ENCODE peak calls at places on chromosomes 12 and 14, in nine cellular contexts. O is foreskin keratinocyte; S is RWPE2; Y is HepG2; C is lower lobe of right lung; N is omental fat pad; M is upper lobe of left lung; T is body of pancreas; B is activated CD8-positive, alpha-beta T cell treated with anti-CD3 and anti-CD28 coated beads for 36 hours. R is an unnamed sample.

GRCh38 chr12:29792132-29792531 is 8.4 kb upstream of the TMTC1 start:
- ATAC-seq in O (no peak), S (no peak), Y (no peak), C (no peak), N (no peak), M (no peak), T (no peak), B (no peak), R (no peak)

GRCh38 chr12:466039-466438 is 6.3 kb downstream of the B4GALNT3 start:
- ATAC-seq in O (no peak), S (no peak), Y (peak; percentile 35), C (peak; percentile 57), N (no peak), M (peak; percentile 60), T (no peak), B (no peak), R (no peak)

GRCh38 chr14:101851716-101852395 is 90.3 kb downstream of the PPP2R5C start:
- ATAC-seq in O (no peak), S (no peak), Y (no peak), C (peak; percentile 48), N (no peak), M (no peak), T (no peak), B (no peak), R (peak; percentile 25)

GRCh38 chr12:17015501-17015900 is 409.5 kb upstream of the LMO3 start:
- ATAC-seq in O (no peak), S (no peak), Y (no peak), C (no peak), N (no peak), M (peak; percentile 26), T (no peak), B (no peak), R (no peak)

GRCh38 chr14:52275372-52275771 is 7.9 kb downstream of the PTGDR start:
- ATAC-seq in O (no peak), S (no peak), Y (no peak), C (no peak), N (no peak), M (no peak), T (no peak), B (peak; percentile 48), R (no peak)

GRCh38 chr14:94699831-94700230 is 70.1 kb downstream of the GSC start:
- ATAC-seq in O (no peak), S (no peak), Y (no peak), C (no peak), N (no peak), M (no peak), T (no peak), B (no peak), R (no peak)

GRCh38 chr14:68741839-68742470 is 50.9 kb downstream of the ZFP36L1 start:
- ATAC-seq in O (no peak), S (no peak), Y (no peak), C (peak; percentile 69), N (no peak), M (peak; percentile 83), T (no peak), B (no peak), R (no peak)

GRCh38 chr14:90530523-90530922 is 133.7 kb downstream of the CALM1 start:
- ATAC-seq in O (no peak), S (no peak), Y (no peak), C (no peak), N (no peak), M (no peak), T (no peak), B (no peak), R (no peak)

GRCh38 chr12:64756371-64756770 is 2.8 kb downstream of the GNS start:
- ATAC-seq in O (no peak), S (no peak), Y (no peak), C (no peak), N (no peak), M (no peak), T (no peak), B (no peak), R (no peak)

GRCh38 chr12:126950266-126950665 is 1316.7 kb upstream of the TMEM132C start:
- ATAC-seq in O (no peak), S (no peak), Y (no peak), C (no peak), N (no peak), M (no peak), T (no peak), B (no peak), R (no peak)

GRCh38 chr14:63297387-63297786 is 21.3 kb downstream of the GPHB5 start:
- ATAC-seq in O (no peak), S (no peak), Y (no peak), C (no peak), N (no peak), M (no peak), T (no peak), B (no peak), R (no peak)

GRCh38 chr12:57435288-57435687 is 704 bp downstream of the INHBC start:
- ATAC-seq in O (no peak), S (no peak), Y (peak; percentile 60), C (no peak), N (no peak), M (no peak), T (no peak), B (peak; percentile 19), R (no peak)

GRCh38 chr12:57046392-57046791 is 3.5 kb downstream of the MYO1A start:
- ATAC-seq in O (no peak), S (no peak), Y (no peak), C (no peak), N (no peak), M (no peak), T (no peak), B (no peak), R (no peak)

GRCh38 chr12:74889563-74890236 is 319.9 kb downstream of the KCNC2 start:
- ATAC-seq in O (peak; percentile 88), S (peak; percentile 62), Y (no peak), C (peak; percentile 63), N (peak; percentile 69), M (peak; percentile 59), T (peak; percentile 51), B (peak; percentile 72), R (no peak)

GRCh38 chr12:59431266-59431665 is 164.6 kb upstream of the SLC16A7 start:
- ATAC-seq in O (no peak), S (no peak), Y (no peak), C (no peak), N (no peak), M (no peak), T (no peak), B (no peak), R (no peak)

GRCh38 chr14:71566276-71566675 is 366.0 kb upstream of the RGS6 start:
- ATAC-seq in O (no peak), S (no peak), Y (no peak), C (no peak), N (no peak), M (no peak), T (no peak), B (no peak), R (no peak)

GRCh38 chr14:92647499-92648279 is 100.7 kb downstream of the LGMN start:
- ATAC-seq in O (no peak), S (no peak), Y (no peak), C (no peak), N (no peak), M (no peak), T (no peak), B (no peak), R (no peak)

GRCh38 chr12:3117144-3117581 is 40.0 kb downstream of the TSPAN9 start:
- ATAC-seq in O (no peak), S (no peak), Y (no peak), C (peak; percentile 4), N (no peak), M (no peak), T (no peak), B (no peak), R (peak; percentile 64)

GRCh38 chr14:68447581-68448281 is 345.1 kb downstream of the ZFP36L1 start:
- ATAC-seq in O (no peak), S (no peak), Y (no peak), C (no peak), N (no peak), M (no peak), T (peak; percentile 28), B (no peak), R (no peak)

GRCh38 chr14:102464846-102465341 is 44.7 kb downstream of the ANKRD9 start:
- ATAC-seq in O (no peak), S (no peak), Y (peak; percentile 92), C (no peak), N (no peak), M (no peak), T (peak; percentile 35), B (no peak), R (no peak)

DNA sequence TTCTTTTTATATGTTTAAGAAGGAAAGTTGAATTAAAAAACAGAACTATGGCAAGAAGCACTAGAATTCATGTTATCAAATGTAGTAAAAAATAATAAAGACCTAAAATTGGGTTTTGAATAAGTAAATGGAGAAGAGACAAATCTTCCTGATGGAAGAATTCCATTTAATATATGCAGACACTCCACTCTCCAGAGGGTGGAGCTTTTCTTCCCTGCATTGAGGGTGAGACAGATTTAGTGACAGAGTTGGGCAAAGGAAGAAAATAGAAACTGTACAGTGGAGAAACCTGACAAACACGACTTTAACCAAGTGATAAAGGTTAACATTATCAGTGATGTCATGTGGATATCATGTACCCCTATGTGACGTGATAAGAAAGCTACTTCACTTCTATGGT is 217.6 kb downstream of the PRKD1 start:
- ATAC-seq in O (no peak), S (no peak), Y (no peak), C (no peak), N (no peak), M (no peak), T (no peak), B (no peak), R (no peak)
- TF ChIP-seq CTCF in O (no peak), S (peak; percentile 31), Y (no peak), C (no peak), N (no peak), M (no peak), T (peak; percentile 20), B (no peak), R (no peak)

GRCh38 chr12:122730215-122731014 is at the start of gene HCAR1:
- ATAC-seq in O (no peak), S (peak; percentile 35), Y (peak; percentile 83), C (peak; percentile 54), N (peak; percentile 81), M (peak; percentile 56), T (peak; percentile 27), B (peak; percentile 80), R (no peak)
- TF ChIP-seq CTCF in O (no peak), S (no peak), Y (no peak), C (no peak), N (no peak), M (no peak), T (no peak), B (no peak), R (no peak)

GRCh38 chr14:38536376-38537038 is 280.6 kb upstream of the CLEC14A start:
- ATAC-seq in O (no peak), S (no peak), Y (no peak), C (no peak), N (no peak), M (no peak), T (no peak), B (no peak), R (no peak)
- TF ChIP-seq CTCF in O (no peak), S (no peak), Y (no peak), C (no peak), N (no peak), M (no peak), T (no peak), B (no peak), R (no peak)

DNA sequence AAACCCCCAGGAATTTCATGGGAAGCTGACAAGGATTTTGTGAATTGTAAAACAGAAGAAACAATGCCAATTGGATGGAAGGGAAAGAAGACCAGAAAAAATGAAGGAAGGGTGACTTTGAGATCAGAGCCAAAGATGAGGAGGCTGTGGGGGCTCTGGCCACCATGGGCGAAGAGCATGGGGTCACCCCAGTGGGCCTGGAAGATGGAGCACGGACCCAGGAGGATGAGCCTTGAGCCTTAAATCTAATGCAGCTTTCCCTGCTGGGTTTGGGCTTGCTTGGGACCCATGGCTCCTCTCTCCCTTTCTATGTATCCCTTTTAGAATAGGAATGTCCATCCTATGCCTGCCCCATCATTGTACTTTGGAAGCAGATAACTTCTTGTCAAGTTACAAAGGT is 322.2 kb downstream of the TMEM121 start:
- ATAC-seq in O (no peak), S (no peak), Y (no peak), C (no peak), N (no peak), M (no peak), T (no peak), B (no peak), R (no peak)
- TF ChIP-seq CTCF in O (no peak), S (no peak), Y (no peak), C (no peak), N (no peak), M (no peak), T (no peak), B (no peak), R (no peak)

R was measured in gastroesophageal sphincter.